ENCODE peak calls at places on chromosomes 11 and 22, in six cellular contexts. L is OCI-M1, Y is NCI-H1417, H is ureter, M is omental fat pad, O is right cardiac atrium. U is an unnamed sample.

GRCh38 chr11:27178859-27179258 is 138.2 kb downstream of the BBOX1 start:
- DNase-seq in O (no peak), Y (no peak), L (no peak), H (no peak), M (no peak), U (no peak)

GRCh38 chr11:19648321-19648720 is 64.3 kb upstream of the NAV2 start:
- DNase-seq in M (no peak), Y (no peak), O (no peak), H (no peak), L (peak), U (no peak)

GRCh38 chr11:128195057-128195751 is 392.2 kb downstream of the ETS1 start:
- DNase-seq in L (no peak), H (no peak), M (no peak), O (no peak), Y (no peak), U (no peak)

GRCh38 chr11:115720537-115721308 is 216.5 kb upstream of the CADM1 start:
- DNase-seq in M (no peak), L (no peak), H (no peak), Y (peak), O (peak), U (no peak)

GRCh38 chr11:69892986-69893555 is 73.9 kb upstream of the FGF3 start:
- DNase-seq in L (no peak), M (no peak), O (no peak), H (no peak), Y (no peak), U (no peak)

GRCh38 chr11:20363500-20364411 is at the start of gene HTATIP2:
- DNase-seq in O (peak), H (peak), M (no peak), Y (peak), L (peak), U (peak)

GRCh38 chr22:37907036-37907954 is 1.2 kb downstream of the MICALL1 start:
- DNase-seq in H (no peak), Y (no peak), M (no peak), O (peak), L (no peak), U (peak)

GRCh38 chr11:79100093-79100704 is 340.6 kb downstream of the TENM4 start:
- DNase-seq in L (peak), H (peak), O (no peak), M (no peak), Y (peak), U (no peak)

GRCh38 chr11:129364143-129364654 is 11.4 kb upstream of the BARX2 start:
- DNase-seq in L (peak), M (peak), Y (peak), H (peak), O (peak), U (peak)

GRCh38 chr11:56994532-56994931 is 5.8 kb downstream of the OR5AK2 start:
- DNase-seq in Y (no peak), L (no peak), O (no peak), H (no peak), M (no peak), U (no peak)

GRCh38 chr11:10500263-10500601 is 40.8 kb downstream of the RNF141 start:
- DNase-seq in O (no peak), H (no peak), Y (no peak), M (no peak), L (no peak), U (no peak)

GRCh38 chr22:37930270-37930951 is 23.0 kb downstream of the C22orf23 start:
- DNase-seq in O (no peak), L (peak), Y (no peak), H (no peak), M (no peak), U (no peak)

GRCh38 chr11:89181111-89181510 is 3.4 kb downstream of the TYR start:
- DNase-seq in O (no peak), L (peak), H (no peak), Y (no peak), M (no peak), U (no peak)

GRCh38 chr22:40247976-40248375 is 70.3 kb downstream of the TNRC6B start:
- DNase-seq in H (no peak), M (no peak), O (no peak), Y (no peak), L (no peak), U (no peak)

GRCh38 chr22:41915035-41915782 is at the start of gene SHISA8:
- DNase-seq in M (no peak), Y (peak), H (peak), O (peak), L (no peak), U (no peak)

GRCh38 chr22:44245867-44246266 is 65.1 kb downstream of the PARVG start:
- DNase-seq in O (no peak), L (no peak), H (no peak), Y (no peak), M (no peak), U (no peak)

GRCh38 chr11:77102246-77103210 is at the start of gene OMP:
- DNase-seq in M (no peak), O (peak), H (no peak), L (no peak), Y (no peak), U (peak)

GRCh38 chr11:79335681-79336080 is 105.1 kb downstream of the TENM4 start:
- DNase-seq in M (no peak), Y (no peak), H (no peak), L (no peak), O (no peak), U (no peak)

GRCh38 chr22:43587574-43587973 is 175.8 kb downstream of the MPPED1 start:
- DNase-seq in L (peak), Y (no peak), M (no peak), O (no peak), H (no peak), U (no peak)

GRCh38 chr22:43820671-43821305 is 8.7 kb upstream of the EFCAB6 start:
- DNase-seq in O (peak), Y (peak), M (no peak), H (no peak), L (no peak), U (no peak)

GRCh38 chr22:32723632-32724031 is 77.9 kb upstream of the TIMP3 start:
- DNase-seq in H (peak), L (peak), O (peak), M (no peak), Y (no peak), U (peak)

GRCh38 chr11:19075636-19076035 is 15.1 kb upstream of the MRGPRX2 start:
- DNase-seq in M (no peak), O (peak), Y (no peak), H (no peak), L (no peak), U (no peak)

GRCh38 chr11:12139144-12139881 is 28.9 kb downstream of the MICAL2 start:
- DNase-seq in L (no peak), H (no peak), O (peak), Y (no peak), M (peak), U (no peak)